ENCODE peak calls at places on chromosomes 2 and 18, in ten cellular contexts. One of them, this sample, is unnamed.

GRCh38 chr2:48914477-48915077 is 159.1 kb upstream of the LHCGR start:
- DNase-seq in tibial artery: no peak
- DNase-seq in body of pancreas: no peak
- DNase-seq in H1: no peak
- DNase-seq in ovary: no peak
- DNase-seq in kidney: no peak
- DNase-seq in gastrocnemius medialis: no peak
- DNase-seq in colonic mucosa: no peak
- DNase-seq in IMR-90: no peak
- DNase-seq in BE2C: no peak
- DNase-seq in this sample: no peak

GRCh38 chr2:41998789-41999470 is 48.9 kb upstream of the PKDCC start:
- DNase-seq in tibial artery: peak; percentile 38
- DNase-seq in body of pancreas: no peak
- DNase-seq in H1: no peak
- DNase-seq in ovary: peak; percentile 28
- DNase-seq in kidney: no peak
- DNase-seq in gastrocnemius medialis: no peak
- DNase-seq in colonic mucosa: no peak
- DNase-seq in IMR-90: no peak
- DNase-seq in BE2C: no peak
- DNase-seq in this sample: no peak

GRCh38 chr18:13242797-13243196 is 24.2 kb downstream of the LDLRAD4 start:
- DNase-seq in tibial artery: peak; percentile 2
- DNase-seq in body of pancreas: no peak
- DNase-seq in H1: no peak
- DNase-seq in ovary: no peak
- DNase-seq in kidney: no peak
- DNase-seq in gastrocnemius medialis: no peak
- DNase-seq in colonic mucosa: no peak
- DNase-seq in IMR-90: no peak
- DNase-seq in BE2C: no peak
- DNase-seq in this sample: no peak

GRCh38 chr2:108945969-108946368 is 43.1 kb downstream of the EDAR start:
- DNase-seq in tibial artery: no peak
- DNase-seq in body of pancreas: peak; percentile 61
- DNase-seq in H1: no peak
- DNase-seq in ovary: no peak
- DNase-seq in kidney: peak; percentile 86
- DNase-seq in gastrocnemius medialis: no peak
- DNase-seq in colonic mucosa: no peak
- DNase-seq in IMR-90: no peak
- DNase-seq in BE2C: no peak
- DNase-seq in this sample: no peak

GRCh38 chr2:193517615-193518014 is 1322.9 kb upstream of the TMEFF2 start:
- DNase-seq in tibial artery: no peak
- DNase-seq in body of pancreas: no peak
- DNase-seq in H1: no peak
- DNase-seq in ovary: no peak
- DNase-seq in kidney: no peak
- DNase-seq in gastrocnemius medialis: no peak
- DNase-seq in colonic mucosa: no peak
- DNase-seq in IMR-90: no peak
- DNase-seq in BE2C: no peak
- DNase-seq in this sample: peak; percentile 8

GRCh38 chr2:138827426-138828054 is 47.4 kb upstream of the NXPH2 start:
- DNase-seq in tibial artery: no peak
- DNase-seq in body of pancreas: peak; percentile 13
- DNase-seq in H1: no peak
- DNase-seq in ovary: no peak
- DNase-seq in kidney: no peak
- DNase-seq in gastrocnemius medialis: no peak
- DNase-seq in colonic mucosa: no peak
- DNase-seq in IMR-90: peak; percentile 68
- DNase-seq in BE2C: peak; percentile 13
- DNase-seq in this sample: peak; percentile 64

GRCh38 chr2:146677280-146677679 is 1167.5 kb upstream of the ACVR2A start:
- DNase-seq in tibial artery: no peak
- DNase-seq in body of pancreas: no peak
- DNase-seq in H1: no peak
- DNase-seq in ovary: no peak
- DNase-seq in kidney: no peak
- DNase-seq in gastrocnemius medialis: no peak
- DNase-seq in colonic mucosa: no peak
- DNase-seq in IMR-90: peak; percentile 4
- DNase-seq in BE2C: no peak
- DNase-seq in this sample: peak; percentile 18

GRCh38 chr2:9462872-9463697 is 11.3 kb upstream of the IAH1 start:
- DNase-seq in tibial artery: no peak
- DNase-seq in body of pancreas: no peak
- DNase-seq in H1: no peak
- DNase-seq in ovary: no peak
- DNase-seq in kidney: no peak
- DNase-seq in gastrocnemius medialis: no peak
- DNase-seq in colonic mucosa: no peak
- DNase-seq in IMR-90: peak; percentile 32
- DNase-seq in BE2C: no peak
- DNase-seq in this sample: no peak

GRCh38 chr2:101980368-101980767 is 11.4 kb upstream of the IL1R2 start:
- DNase-seq in tibial artery: no peak
- DNase-seq in body of pancreas: no peak
- DNase-seq in H1: no peak
- DNase-seq in ovary: no peak
- DNase-seq in kidney: no peak
- DNase-seq in gastrocnemius medialis: no peak
- DNase-seq in colonic mucosa: no peak
- DNase-seq in IMR-90: no peak
- DNase-seq in BE2C: no peak
- DNase-seq in this sample: peak; percentile 23

GRCh38 chr2:63614983-63615945 is 26.5 kb downstream of the MDH1 start:
- DNase-seq in tibial artery: no peak
- DNase-seq in body of pancreas: no peak
- DNase-seq in H1: peak; percentile 57
- DNase-seq in ovary: no peak
- DNase-seq in kidney: no peak
- DNase-seq in gastrocnemius medialis: no peak
- DNase-seq in colonic mucosa: no peak
- DNase-seq in IMR-90: peak; percentile 55
- DNase-seq in BE2C: no peak
- DNase-seq in this sample: peak; percentile 79

GRCh38 chr18:63177822-63178525 is 141.6 kb downstream of the BCL2 start:
- DNase-seq in tibial artery: no peak
- DNase-seq in body of pancreas: no peak
- DNase-seq in H1: no peak
- DNase-seq in ovary: peak; percentile 28
- DNase-seq in kidney: no peak
- DNase-seq in gastrocnemius medialis: peak; percentile 43
- DNase-seq in colonic mucosa: peak; percentile 83
- DNase-seq in IMR-90: no peak
- DNase-seq in BE2C: peak; percentile 47
- DNase-seq in this sample: no peak

GRCh38 chr2:86284987-86285386 is 52.4 kb downstream of the REEP1 start:
- DNase-seq in tibial artery: no peak
- DNase-seq in body of pancreas: no peak
- DNase-seq in H1: no peak
- DNase-seq in ovary: no peak
- DNase-seq in kidney: no peak
- DNase-seq in gastrocnemius medialis: no peak
- DNase-seq in colonic mucosa: no peak
- DNase-seq in IMR-90: no peak
- DNase-seq in BE2C: no peak
- DNase-seq in this sample: no peak

GRCh38 chr2:86284401-86284841 is 53.0 kb downstream of the REEP1 start:
- DNase-seq in tibial artery: no peak
- DNase-seq in body of pancreas: peak; percentile 27
- DNase-seq in H1: no peak
- DNase-seq in ovary: no peak
- DNase-seq in kidney: peak; percentile 77
- DNase-seq in gastrocnemius medialis: peak; percentile 91
- DNase-seq in colonic mucosa: no peak
- DNase-seq in IMR-90: no peak
- DNase-seq in BE2C: no peak
- DNase-seq in this sample: no peak

GRCh38 chr2:86281066-86281700 is 56.2 kb downstream of the REEP1 start:
- DNase-seq in tibial artery: no peak
- DNase-seq in body of pancreas: no peak
- DNase-seq in H1: no peak
- DNase-seq in ovary: no peak
- DNase-seq in kidney: no peak
- DNase-seq in gastrocnemius medialis: no peak
- DNase-seq in colonic mucosa: peak; percentile 3
- DNase-seq in IMR-90: no peak
- DNase-seq in BE2C: no peak
- DNase-seq in this sample: no peak

GRCh38 chr2:86285981-86286380 is 51.4 kb downstream of the REEP1 start:
- DNase-seq in tibial artery: no peak
- DNase-seq in body of pancreas: no peak
- DNase-seq in H1: no peak
- DNase-seq in ovary: no peak
- DNase-seq in kidney: no peak
- DNase-seq in gastrocnemius medialis: no peak
- DNase-seq in colonic mucosa: no peak
- DNase-seq in IMR-90: no peak
- DNase-seq in BE2C: no peak
- DNase-seq in this sample: no peak

GRCh38 chr2:86283461-86284030 is 53.9 kb downstream of the REEP1 start:
- DNase-seq in tibial artery: no peak
- DNase-seq in body of pancreas: no peak
- DNase-seq in H1: no peak
- DNase-seq in ovary: no peak
- DNase-seq in kidney: peak; percentile 73
- DNase-seq in gastrocnemius medialis: peak; percentile 28
- DNase-seq in colonic mucosa: no peak
- DNase-seq in IMR-90: no peak
- DNase-seq in BE2C: no peak
- DNase-seq in this sample: peak; percentile 10
- H3K4me3 ChIP-seq in tibial artery: no peak overlapping the region
- H3K4me3 ChIP-seq in body of pancreas: no peak overlapping the region
- H3K4me3 ChIP-seq in H1: no peak overlapping the region
- H3K4me3 ChIP-seq in ovary: no peak overlapping the region
- H3K4me3 ChIP-seq in kidney: no peak overlapping the region
- H3K4me3 ChIP-seq in gastrocnemius medialis: no peak overlapping the region
- H3K4me3 ChIP-seq in colonic mucosa: no peak overlapping the region
- H3K4me3 ChIP-seq in IMR-90: no peak overlapping the region
- H3K4me3 ChIP-seq in BE2C: no peak overlapping the region
- H3K4me3 ChIP-seq in this sample: no peak overlapping the region

DNA sequence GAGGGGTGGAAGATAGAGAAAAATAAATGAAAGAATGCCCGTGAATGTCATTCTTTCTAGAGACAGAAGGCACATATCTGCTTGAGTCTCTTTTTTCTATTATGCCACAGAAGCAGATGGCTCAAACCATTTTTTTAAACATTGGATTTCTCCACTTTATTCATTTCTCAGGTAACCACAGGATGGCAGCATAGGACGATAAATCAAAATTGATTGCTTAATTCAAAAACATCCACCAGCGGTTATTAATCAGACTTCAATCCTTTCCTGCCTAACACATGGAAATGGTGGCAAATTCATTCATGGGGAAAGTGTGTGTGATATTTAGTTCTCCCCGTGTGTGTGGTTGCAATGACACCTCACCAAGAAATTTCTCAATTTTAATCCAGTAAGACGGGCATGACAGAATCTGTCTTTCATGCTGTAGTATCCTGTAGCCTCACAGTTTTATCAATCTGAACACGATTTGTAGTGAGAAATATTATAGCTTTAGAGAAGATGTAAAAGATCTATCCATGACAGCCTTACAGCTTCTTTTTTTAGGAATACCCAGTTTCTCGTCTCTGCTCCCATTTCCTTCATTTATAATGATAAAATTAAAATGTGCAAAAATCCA is 72.2 kb downstream of the DSC3 start:
- DNase-seq in tibial artery: no peak
- DNase-seq in body of pancreas: peak; percentile 10
- DNase-seq in H1: no peak
- DNase-seq in ovary: no peak
- DNase-seq in kidney: no peak
- DNase-seq in gastrocnemius medialis: no peak
- DNase-seq in colonic mucosa: no peak
- DNase-seq in IMR-90: peak; percentile 2
- DNase-seq in BE2C: no peak
- DNase-seq in this sample: peak; percentile 77
- TF ChIP-seq CTCF in tibial artery: no peak
- TF ChIP-seq CTCF in body of pancreas: peak; percentile 39
- TF ChIP-seq CTCF in H1: no peak
- TF ChIP-seq CTCF in ovary: no peak
- TF ChIP-seq CTCF in kidney: peak; percentile 37
- TF ChIP-seq CTCF in gastrocnemius medialis: no peak
- TF ChIP-seq CTCF in colonic mucosa: peak; percentile 41
- TF ChIP-seq CTCF in IMR-90: peak; percentile 11
- TF ChIP-seq CTCF in BE2C: peak; percentile 30
- TF ChIP-seq CTCF in this sample: peak; percentile 35

GRCh38 chr2:215548714-215549113 is 112.8 kb upstream of the FN1 start:
- DNase-seq in tibial artery: no peak
- DNase-seq in body of pancreas: no peak
- DNase-seq in H1: no peak
- DNase-seq in ovary: no peak
- DNase-seq in kidney: no peak
- DNase-seq in gastrocnemius medialis: no peak
- DNase-seq in colonic mucosa: no peak
- DNase-seq in IMR-90: peak; percentile 80
- DNase-seq in BE2C: no peak
- DNase-seq in this sample: peak; percentile 32
- H3K36me3 ChIP-seq in tibial artery: no peaks in the 10 kb centered on the region
- H3K36me3 ChIP-seq in body of pancreas: no peaks in the 10 kb centered on the region
- H3K36me3 ChIP-seq in H1: no peaks in the 10 kb centered on the region
- H3K36me3 ChIP-seq in ovary: no peaks in the 10 kb centered on the region
- H3K36me3 ChIP-seq in kidney: no peaks in the 10 kb centered on the region
- H3K36me3 ChIP-seq in gastrocnemius medialis: no peaks in the 10 kb centered on the region
- H3K36me3 ChIP-seq in colonic mucosa: no peaks in the 10 kb centered on the region
- H3K36me3 ChIP-seq in IMR-90: no peaks in the 10 kb centered on the region
- H3K36me3 ChIP-seq in BE2C: no peaks in the 10 kb centered on the region
- H3K36me3 ChIP-seq in this sample: no peaks in the 10 kb centered on the region

DNA sequence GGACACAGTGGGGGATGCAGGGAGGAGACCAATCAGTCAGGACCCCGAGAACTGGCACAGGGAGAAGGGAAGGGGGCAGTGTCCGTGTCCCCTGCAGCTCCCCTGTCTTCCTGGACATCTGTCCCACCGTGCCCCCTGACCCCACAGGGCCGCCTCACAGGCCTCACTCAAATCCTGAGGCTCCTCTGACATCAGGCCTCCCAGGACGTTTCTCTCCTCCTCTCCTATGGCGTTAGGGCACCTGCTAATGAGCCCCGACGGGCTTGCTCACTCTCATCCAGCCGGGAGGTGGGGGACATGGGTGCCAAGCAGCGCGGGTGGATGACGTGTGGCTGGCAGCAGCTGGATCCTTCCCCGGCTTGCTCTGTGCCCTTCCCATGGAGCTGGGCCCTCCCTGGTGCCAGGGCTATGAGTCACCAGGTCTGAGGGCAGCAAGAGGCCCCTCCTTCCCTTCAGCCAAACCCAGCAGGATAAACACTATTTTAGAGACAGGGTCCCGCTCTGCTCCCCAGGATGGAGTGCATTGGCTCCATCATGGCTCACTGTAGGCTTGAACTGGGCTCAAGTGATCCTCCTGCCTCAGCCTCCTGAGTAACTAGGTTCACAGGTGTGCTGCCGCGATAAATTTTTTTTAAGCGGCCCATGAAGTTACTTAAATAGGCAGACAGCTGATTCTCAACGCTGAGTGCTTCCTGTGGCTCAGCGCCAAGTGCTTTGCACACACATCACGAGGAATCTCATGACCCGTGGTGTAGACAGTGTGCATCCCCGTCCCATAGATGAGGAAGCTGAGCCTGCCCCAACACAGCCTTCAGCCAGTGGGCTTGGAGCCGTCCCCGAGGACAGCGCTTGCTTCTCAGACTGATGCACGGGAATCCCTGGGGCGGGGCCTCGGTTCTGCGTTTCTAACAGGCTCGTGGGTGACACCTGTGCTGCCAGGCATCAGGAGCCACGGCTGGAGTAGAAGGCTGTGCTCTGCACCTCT is 64.5 kb upstream of the HDAC4 start:
- DNase-seq in tibial artery: peak; percentile 85
- DNase-seq in body of pancreas: peak; percentile 84
- DNase-seq in H1: no peak
- DNase-seq in ovary: no peak
- DNase-seq in kidney: peak; percentile 94
- DNase-seq in gastrocnemius medialis: peak; percentile 70
- DNase-seq in colonic mucosa: peak; percentile 58
- DNase-seq in IMR-90: no peak
- DNase-seq in BE2C: no peak
- DNase-seq in this sample: peak; percentile 10
- H3K4me3 ChIP-seq in tibial artery: no peak overlapping the region
- H3K4me3 ChIP-seq in body of pancreas: no peak overlapping the region
- H3K4me3 ChIP-seq in H1: no peak overlapping the region
- H3K4me3 ChIP-seq in ovary: no peak overlapping the region
- H3K4me3 ChIP-seq in kidney: no peak overlapping the region
- H3K4me3 ChIP-seq in gastrocnemius medialis: no peak overlapping the region
- H3K4me3 ChIP-seq in colonic mucosa: no peak overlapping the region
- H3K4me3 ChIP-seq in IMR-90: no peak overlapping the region
- H3K4me3 ChIP-seq in BE2C: no peak overlapping the region
- H3K4me3 ChIP-seq in this sample: no peak overlapping the region

This sample was measured in bronchial epithelial cell.